ENCODE peak calls at places on chromosomes 12 and 14, in ten cellular contexts. One of them, this sample, is unnamed. For H3K4me1 and H3K36me3, the result is how much of the 10 kb centered on the place peaks cover.

GRCh38 chr14:50082784-50083466 is 33.4 kb downstream of the VCPKMT start:
- DNase-seq in cardiac muscle cell: no peak
- DNase-seq in testis: no peak
- DNase-seq in breast epithelium: no peak
- DNase-seq in HCT116: no peak
- DNase-seq in left lung: no peak
- DNase-seq in CD8-positive, alpha-beta T cell: peak
- DNase-seq in ovary: no peak
- DNase-seq in Panc1: no peak
- DNase-seq in endothelial cell of umbilical vein: no peak
- DNase-seq in this sample: peak

GRCh38 chr12:69024413-69024812 is 91.4 kb upstream of the CPM start:
- DNase-seq in cardiac muscle cell: no peak
- DNase-seq in testis: no peak
- DNase-seq in breast epithelium: peak
- DNase-seq in HCT116: peak
- DNase-seq in left lung: peak
- DNase-seq in CD8-positive, alpha-beta T cell: no peak
- DNase-seq in ovary: no peak
- DNase-seq in Panc1: no peak
- DNase-seq in endothelial cell of umbilical vein: no peak
- DNase-seq in this sample: no peak

GRCh38 chr14:100362311-100362927 is 39.3 kb downstream of the SLC25A47 start:
- DNase-seq in cardiac muscle cell: no peak
- DNase-seq in testis: no peak
- DNase-seq in breast epithelium: no peak
- DNase-seq in HCT116: no peak
- DNase-seq in left lung: no peak
- DNase-seq in CD8-positive, alpha-beta T cell: no peak
- DNase-seq in ovary: no peak
- DNase-seq in Panc1: no peak
- DNase-seq in endothelial cell of umbilical vein: no peak
- DNase-seq in this sample: no peak

GRCh38 chr12:20883288-20883687 is 72.8 kb downstream of the SLCO1B3 start:
- DNase-seq in cardiac muscle cell: peak
- DNase-seq in testis: peak
- DNase-seq in breast epithelium: no peak
- DNase-seq in HCT116: no peak
- DNase-seq in left lung: no peak
- DNase-seq in CD8-positive, alpha-beta T cell: no peak
- DNase-seq in ovary: no peak
- DNase-seq in Panc1: no peak
- DNase-seq in endothelial cell of umbilical vein: peak
- DNase-seq in this sample: no peak

GRCh38 chr12:51395283-51396230 is 4.4 kb upstream of the GALNT6 start:
- DNase-seq in cardiac muscle cell: no peak
- DNase-seq in testis: no peak
- DNase-seq in breast epithelium: no peak
- DNase-seq in HCT116: no peak
- DNase-seq in left lung: no peak
- DNase-seq in CD8-positive, alpha-beta T cell: no peak
- DNase-seq in ovary: no peak
- DNase-seq in Panc1: no peak
- DNase-seq in endothelial cell of umbilical vein: no peak
- DNase-seq in this sample: no peak

GRCh38 chr12:101925935-101926334 is 48.6 kb downstream of the DRAM1 start:
- DNase-seq in cardiac muscle cell: peak
- DNase-seq in testis: no peak
- DNase-seq in breast epithelium: no peak
- DNase-seq in HCT116: no peak
- DNase-seq in left lung: peak
- DNase-seq in CD8-positive, alpha-beta T cell: no peak
- DNase-seq in ovary: no peak
- DNase-seq in Panc1: no peak
- DNase-seq in endothelial cell of umbilical vein: no peak
- DNase-seq in this sample: no peak

GRCh38 chr14:63677891-63678379 is 36.3 kb upstream of the WDR89 start:
- DNase-seq in cardiac muscle cell: peak
- DNase-seq in testis: no peak
- DNase-seq in breast epithelium: no peak
- DNase-seq in HCT116: no peak
- DNase-seq in left lung: no peak
- DNase-seq in CD8-positive, alpha-beta T cell: no peak
- DNase-seq in ovary: no peak
- DNase-seq in Panc1: peak
- DNase-seq in endothelial cell of umbilical vein: peak
- DNase-seq in this sample: no peak

GRCh38 chr14:70642313-70643235 is 858 bp downstream of the TTC9 start:
- DNase-seq in cardiac muscle cell: peak
- DNase-seq in testis: peak
- DNase-seq in breast epithelium: no peak
- DNase-seq in HCT116: no peak
- DNase-seq in left lung: peak
- DNase-seq in CD8-positive, alpha-beta T cell: no peak
- DNase-seq in ovary: no peak
- DNase-seq in Panc1: no peak
- DNase-seq in endothelial cell of umbilical vein: peak
- DNase-seq in this sample: peak

DNA sequence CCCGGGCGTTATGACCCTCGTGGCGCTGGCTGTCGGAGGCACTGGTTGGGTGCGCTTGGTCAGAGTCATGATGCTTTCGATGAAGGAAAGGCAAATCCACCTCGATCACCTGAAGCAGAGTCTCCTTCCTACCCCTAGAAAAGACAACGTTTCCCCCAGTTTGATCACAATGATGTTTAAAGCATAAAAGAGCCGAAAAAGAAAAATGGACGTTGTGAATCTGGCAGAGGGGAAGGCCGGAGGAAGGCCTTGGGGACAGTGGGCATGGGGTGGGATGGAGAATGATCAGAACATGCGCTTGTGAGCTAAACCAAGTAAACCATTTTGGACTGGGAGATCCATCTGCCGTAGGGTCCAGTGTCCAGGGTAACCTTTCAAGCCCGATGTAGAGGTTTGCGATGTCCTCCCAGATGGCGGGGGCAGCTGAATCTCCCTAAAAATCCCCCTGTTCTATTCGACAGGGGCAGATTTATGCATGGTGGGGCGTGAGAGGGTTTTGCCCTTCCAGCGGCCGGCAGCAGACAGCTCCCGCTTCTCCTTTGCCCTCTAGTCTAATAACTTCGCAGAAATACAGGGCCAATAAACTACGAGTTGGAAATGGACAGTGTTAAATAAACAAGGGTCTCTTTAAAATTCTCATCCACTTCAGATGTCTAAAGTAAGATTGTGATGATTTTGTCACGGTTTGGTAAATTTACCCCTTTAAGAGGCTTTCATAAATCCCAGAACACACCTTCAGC is 2.3 kb upstream of the OTX2 start:
- DNase-seq in cardiac muscle cell: no peak
- DNase-seq in testis: no peak
- DNase-seq in breast epithelium: no peak
- DNase-seq in HCT116: no peak
- DNase-seq in left lung: no peak
- DNase-seq in CD8-positive, alpha-beta T cell: no peak
- DNase-seq in ovary: no peak
- DNase-seq in Panc1: no peak
- DNase-seq in endothelial cell of umbilical vein: no peak
- DNase-seq in this sample: no peak
- H3K4me1 ChIP-seq in cardiac muscle cell: under half
- H3K4me1 ChIP-seq in testis: under half
- H3K4me1 ChIP-seq in breast epithelium: under half
- H3K4me1 ChIP-seq in HCT116: under half
- H3K4me1 ChIP-seq in left lung: under half
- H3K4me1 ChIP-seq in CD8-positive, alpha-beta T cell: under half
- H3K4me1 ChIP-seq in ovary: under half
- H3K4me1 ChIP-seq in Panc1: under half
- H3K4me1 ChIP-seq in endothelial cell of umbilical vein: under half
- H3K4me1 ChIP-seq in this sample: under half

GRCh38 chr14:69625299-69626131 is 14.1 kb downstream of the SUSD6 start:
- DNase-seq in cardiac muscle cell: peak
- DNase-seq in testis: peak
- DNase-seq in breast epithelium: no peak
- DNase-seq in HCT116: no peak
- DNase-seq in left lung: peak
- DNase-seq in CD8-positive, alpha-beta T cell: peak
- DNase-seq in ovary: no peak
- DNase-seq in Panc1: no peak
- DNase-seq in endothelial cell of umbilical vein: peak
- DNase-seq in this sample: peak
- H3K4me3 ChIP-seq in cardiac muscle cell: no peak
- H3K4me3 ChIP-seq in testis: no peak
- H3K4me3 ChIP-seq in breast epithelium: no peak
- H3K4me3 ChIP-seq in HCT116: no peak
- H3K4me3 ChIP-seq in left lung: no peak
- H3K4me3 ChIP-seq in CD8-positive, alpha-beta T cell: peak
- H3K4me3 ChIP-seq in ovary: no peak
- H3K4me3 ChIP-seq in Panc1: no peak
- H3K4me3 ChIP-seq in endothelial cell of umbilical vein: no peak
- H3K4me3 ChIP-seq in this sample: peak

GRCh38 chr14:91186515-91187066 is 57.9 kb downstream of the GPR68 start:
- DNase-seq in cardiac muscle cell: no peak
- DNase-seq in testis: no peak
- DNase-seq in breast epithelium: no peak
- DNase-seq in HCT116: no peak
- DNase-seq in left lung: no peak
- DNase-seq in CD8-positive, alpha-beta T cell: no peak
- DNase-seq in ovary: no peak
- DNase-seq in Panc1: no peak
- DNase-seq in endothelial cell of umbilical vein: no peak
- DNase-seq in this sample: no peak

GRCh38 chr14:91190853-91191252 is 53.7 kb downstream of the GPR68 start:
- DNase-seq in cardiac muscle cell: no peak
- DNase-seq in testis: no peak
- DNase-seq in breast epithelium: no peak
- DNase-seq in HCT116: no peak
- DNase-seq in left lung: peak
- DNase-seq in CD8-positive, alpha-beta T cell: no peak
- DNase-seq in ovary: no peak
- DNase-seq in Panc1: no peak
- DNase-seq in endothelial cell of umbilical vein: no peak
- DNase-seq in this sample: no peak

GRCh38 chr14:91187271-91187670 is 57.2 kb downstream of the GPR68 start:
- DNase-seq in cardiac muscle cell: no peak
- DNase-seq in testis: no peak
- DNase-seq in breast epithelium: no peak
- DNase-seq in HCT116: no peak
- DNase-seq in left lung: no peak
- DNase-seq in CD8-positive, alpha-beta T cell: no peak
- DNase-seq in ovary: no peak
- DNase-seq in Panc1: no peak
- DNase-seq in endothelial cell of umbilical vein: no peak
- DNase-seq in this sample: no peak

GRCh38 chr14:91184559-91184958 is 59.9 kb downstream of the GPR68 start:
- DNase-seq in cardiac muscle cell: no peak
- DNase-seq in testis: no peak
- DNase-seq in breast epithelium: no peak
- DNase-seq in HCT116: no peak
- DNase-seq in left lung: no peak
- DNase-seq in CD8-positive, alpha-beta T cell: no peak
- DNase-seq in ovary: no peak
- DNase-seq in Panc1: no peak
- DNase-seq in endothelial cell of umbilical vein: no peak
- DNase-seq in this sample: no peak

GRCh38 chr14:91185721-91186120 is 58.8 kb downstream of the GPR68 start:
- DNase-seq in cardiac muscle cell: no peak
- DNase-seq in testis: no peak
- DNase-seq in breast epithelium: no peak
- DNase-seq in HCT116: no peak
- DNase-seq in left lung: no peak
- DNase-seq in CD8-positive, alpha-beta T cell: no peak
- DNase-seq in ovary: no peak
- DNase-seq in Panc1: no peak
- DNase-seq in endothelial cell of umbilical vein: no peak
- DNase-seq in this sample: no peak
- H3K36me3 ChIP-seq in cardiac muscle cell: under half
- H3K36me3 ChIP-seq in testis: under half
- H3K36me3 ChIP-seq in breast epithelium: under half
- H3K36me3 ChIP-seq in HCT116: under half
- H3K36me3 ChIP-seq in left lung: half or more
- H3K36me3 ChIP-seq in CD8-positive, alpha-beta T cell: under half
- H3K36me3 ChIP-seq in ovary: under half
- H3K36me3 ChIP-seq in Panc1: under half
- H3K36me3 ChIP-seq in endothelial cell of umbilical vein: under half
- H3K36me3 ChIP-seq in this sample: under half

GRCh38 chr12:108793756-108794441 is 62.6 kb upstream of the CORO1C start:
- DNase-seq in cardiac muscle cell: peak
- DNase-seq in testis: peak
- DNase-seq in breast epithelium: no peak
- DNase-seq in HCT116: no peak
- DNase-seq in left lung: peak
- DNase-seq in CD8-positive, alpha-beta T cell: no peak
- DNase-seq in ovary: no peak
- DNase-seq in Panc1: no peak
- DNase-seq in endothelial cell of umbilical vein: no peak
- DNase-seq in this sample: no peak

GRCh38 chr12:108798551-108799221 is 58.7 kb downstream of the SSH1 start:
- DNase-seq in cardiac muscle cell: peak
- DNase-seq in testis: no peak
- DNase-seq in breast epithelium: no peak
- DNase-seq in HCT116: no peak
- DNase-seq in left lung: peak
- DNase-seq in CD8-positive, alpha-beta T cell: no peak
- DNase-seq in ovary: no peak
- DNase-seq in Panc1: no peak
- DNase-seq in endothelial cell of umbilical vein: peak
- DNase-seq in this sample: no peak

GRCh38 chr12:108800591-108800990 is 56.8 kb downstream of the SSH1 start:
- DNase-seq in cardiac muscle cell: no peak
- DNase-seq in testis: no peak
- DNase-seq in breast epithelium: no peak
- DNase-seq in HCT116: no peak
- DNase-seq in left lung: no peak
- DNase-seq in CD8-positive, alpha-beta T cell: no peak
- DNase-seq in ovary: no peak
- DNase-seq in Panc1: no peak
- DNase-seq in endothelial cell of umbilical vein: no peak
- DNase-seq in this sample: no peak

GRCh38 chr12:108799528-108800243 is 57.7 kb downstream of the SSH1 start:
- DNase-seq in cardiac muscle cell: no peak
- DNase-seq in testis: no peak
- DNase-seq in breast epithelium: no peak
- DNase-seq in HCT116: no peak
- DNase-seq in left lung: peak
- DNase-seq in CD8-positive, alpha-beta T cell: no peak
- DNase-seq in ovary: no peak
- DNase-seq in Panc1: no peak
- DNase-seq in endothelial cell of umbilical vein: no peak
- DNase-seq in this sample: no peak

DNA sequence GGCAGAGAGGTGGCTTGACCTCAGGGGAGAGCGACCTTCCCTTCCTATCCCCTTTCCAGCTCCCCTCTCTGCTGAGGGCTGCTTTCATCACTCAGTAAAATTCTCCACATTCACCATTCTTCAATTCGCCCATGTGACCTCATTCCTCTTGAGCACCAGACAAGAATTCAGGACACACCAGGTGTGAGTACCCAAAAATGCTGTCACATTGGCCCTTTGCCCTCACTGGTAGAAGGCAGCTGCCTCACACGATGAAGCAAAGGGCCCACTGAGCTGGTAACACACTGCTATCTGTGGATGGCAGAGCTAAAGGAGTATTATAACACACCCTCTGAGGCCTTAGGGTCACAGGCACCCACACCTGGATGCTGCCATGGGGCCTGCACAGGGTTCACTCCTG is 59.7 kb downstream of the SSH1 start:
- DNase-seq in cardiac muscle cell: no peak
- DNase-seq in testis: no peak
- DNase-seq in breast epithelium: no peak
- DNase-seq in HCT116: no peak
- DNase-seq in left lung: peak
- DNase-seq in CD8-positive, alpha-beta T cell: no peak
- DNase-seq in ovary: no peak
- DNase-seq in Panc1: no peak
- DNase-seq in endothelial cell of umbilical vein: no peak
- DNase-seq in this sample: no peak
- H3K4me1 ChIP-seq in cardiac muscle cell: under half
- H3K4me1 ChIP-seq in testis: under half
- H3K4me1 ChIP-seq in breast epithelium: under half
- H3K4me1 ChIP-seq in HCT116: under half
- H3K4me1 ChIP-seq in left lung: under half
- H3K4me1 ChIP-seq in CD8-positive, alpha-beta T cell: under half
- H3K4me1 ChIP-seq in ovary: under half
- H3K4me1 ChIP-seq in Panc1: under half
- H3K4me1 ChIP-seq in endothelial cell of umbilical vein: under half
- H3K4me1 ChIP-seq in this sample: under half